ENCODE peak calls at places on chromosome 2, in seven cellular contexts. W is effector memory CD4-positive, alpha-beta T cell; V is stomach; L is keratinocyte; S is psoas muscle; P is neural progenitor cell; R is CD8-positive, alpha-beta T cell. F is an unnamed sample.

GRCh38 chr2:25582079-25582830 is 91.1 kb downstream of the DTNB start:
- DNase-seq in W (no peak), V (no peak), L (no peak), S (no peak), P (no peak), R (no peak), F (no peak)

GRCh38 chr2:218781691-218782528 is at the start of gene CYP27A1:
- DNase-seq in W (no peak), V (peak), L (no peak), S (peak), P (peak), R (no peak), F (no peak)

GRCh38 chr2:113085542-113085941 is 17.8 kb downstream of the IL1F10 start:
- DNase-seq in W (no peak), V (no peak), L (no peak), S (no peak), P (no peak), R (no peak), F (no peak)

GRCh38 chr2:224971214-224971613 is 71.1 kb downstream of the DOCK10 start:
- DNase-seq in W (no peak), V (peak), L (peak), S (peak), P (no peak), R (peak), F (no peak)

GRCh38 chr2:67561411-67561965 is 164.4 kb downstream of the ETAA1 start:
- DNase-seq in W (no peak), V (peak), L (no peak), S (no peak), P (no peak), R (no peak), F (peak)

GRCh38 chr2:177549171-177549570 is 156.6 kb downstream of the AGPS start:
- DNase-seq in W (no peak), V (no peak), L (no peak), S (no peak), P (no peak), R (no peak), F (no peak)

GRCh38 chr2:218282173-218282991 is 9.9 kb downstream of the TMBIM1 start:
- DNase-seq in W (no peak), V (peak), L (no peak), S (peak), P (no peak), R (peak), F (peak)

GRCh38 chr2:69163109-69163508 is 150.1 kb downstream of the ANTXR1 start:
- DNase-seq in W (no peak), V (no peak), L (peak), S (no peak), P (no peak), R (no peak), F (peak)

GRCh38 chr2:105576440-105577241 is 168.1 kb upstream of the NCK2 start:
- DNase-seq in W (no peak), V (no peak), L (no peak), S (no peak), P (peak), R (no peak), F (peak)

GRCh38 chr2:157925071-157925470 is 48.9 kb upstream of the ACVR1 start:
- DNase-seq in W (no peak), V (no peak), L (no peak), S (no peak), P (no peak), R (no peak), F (no peak)

GRCh38 chr2:189267925-189268579 is 88.5 kb upstream of the COL5A2 start:
- DNase-seq in W (no peak), V (no peak), L (no peak), S (no peak), P (no peak), R (no peak), F (no peak)

GRCh38 chr2:240226672-240227537 is 86.4 kb upstream of the OTOS start:
- DNase-seq in W (no peak), V (peak), L (no peak), S (no peak), P (no peak), R (no peak), F (no peak)

GRCh38 chr2:8980096-8980495 is 23.4 kb downstream of the MBOAT2 start:
- DNase-seq in W (no peak), V (no peak), L (no peak), S (no peak), P (no peak), R (no peak), F (no peak)

GRCh38 chr2:233114421-233114861 is 54.3 kb downstream of the INPP5D start:
- DNase-seq in W (no peak), V (no peak), L (no peak), S (no peak), P (no peak), R (no peak), F (no peak)

GRCh38 chr2:3662239-3662638 is 4.2 kb downstream of the ALLC start:
- DNase-seq in W (no peak), V (no peak), L (peak), S (no peak), P (no peak), R (no peak), F (no peak)

GRCh38 chr2:6967301-6967700 is 50.1 kb downstream of the RNF144A start:
- DNase-seq in W (no peak), V (no peak), L (no peak), S (no peak), P (no peak), R (no peak), F (no peak)

GRCh38 chr2:19256239-19256638 is 102.2 kb downstream of the OSR1 start:
- DNase-seq in W (no peak), V (no peak), L (peak), S (no peak), P (no peak), R (no peak), F (peak)

GRCh38 chr2:73935641-73936040 is 9.0 kb downstream of the DGUOK start:
- DNase-seq in W (no peak), V (no peak), L (no peak), S (no peak), P (no peak), R (no peak), F (no peak)

GRCh38 chr2:16048466-16048865 is 108.1 kb downstream of the MYCN start:
- DNase-seq in W (no peak), V (no peak), L (no peak), S (no peak), P (no peak), R (no peak), F (no peak)

GRCh38 chr2:227703280-227703732 is 14.5 kb downstream of the SLC19A3 start:
- DNase-seq in W (no peak), V (no peak), L (peak), S (no peak), P (no peak), R (no peak), F (no peak)

GRCh38 chr2:183081908-183082307 is 3.4 kb downstream of the DUSP19 start:
- DNase-seq in W (no peak), V (no peak), L (no peak), S (no peak), P (no peak), R (no peak), F (no peak)

GRCh38 chr2:220916931-220917330 is 655.2 kb downstream of the EPHA4 start:
- DNase-seq in W (no peak), V (no peak), L (no peak), S (no peak), P (no peak), R (no peak), F (peak)

GRCh38 chr2:220915087-220915486 is 657.0 kb downstream of the EPHA4 start:
- DNase-seq in W (no peak), V (no peak), L (no peak), S (no peak), P (no peak), R (no peak), F (no peak)

GRCh38 chr2:220913384-220913783 is 658.7 kb downstream of the EPHA4 start:
- DNase-seq in W (no peak), V (no peak), L (no peak), S (no peak), P (no peak), R (no peak), F (no peak)
- H3K4me3 ChIP-seq in W (no peak), V (no peak), L (no peak), S (no peak), P (no peak), R (no peak), F (no peak)

GRCh38 chr2:174327958-174328308 is 6.8 kb upstream of the SP9 start:
- DNase-seq in W (no peak), V (no peak), L (no peak), S (no peak), P (peak), R (no peak), F (no peak)
- H3K4me3 ChIP-seq in W (no peak), V (no peak), L (no peak), S (no peak), P (peak), R (no peak), F (no peak)

GRCh38 chr2:65032016-65032975 is 23.9 kb upstream of the CEP68 start:
- DNase-seq in W (no peak), V (no peak), L (no peak), S (no peak), P (no peak), R (no peak), F (no peak)
- H3K4me3 ChIP-seq in W (no peak), V (peak), L (no peak), S (no peak), P (no peak), R (peak), F (no peak)

GRCh38 chr2:199602271-199602895 is 144.6 kb upstream of the SATB2 start:
- DNase-seq in W (no peak), V (no peak), L (no peak), S (no peak), P (peak), R (no peak), F (no peak)

GRCh38 chr2:199606193-199606780 is 148.5 kb upstream of the SATB2 start:
- DNase-seq in W (no peak), V (no peak), L (no peak), S (no peak), P (peak), R (no peak), F (no peak)

GRCh38 chr2:199602896-199603482 is 145.2 kb upstream of the SATB2 start:
- DNase-seq in W (no peak), V (no peak), L (no peak), S (no peak), P (no peak), R (no peak), F (no peak)

GRCh38 chr2:199607914-199608313 is 150.2 kb upstream of the SATB2 start:
- DNase-seq in W (no peak), V (no peak), L (no peak), S (no peak), P (no peak), R (no peak), F (no peak)

GRCh38 chr2:199603748-199604291 is 146.1 kb upstream of the SATB2 start:
- DNase-seq in W (no peak), V (no peak), L (no peak), S (peak), P (peak), R (no peak), F (no peak)
- H3K4me3 ChIP-seq in W (no peak), V (no peak), L (no peak), S (no peak), P (peak), R (no peak), F (no peak)

F was measured in kidney epithelial cell.